ENCODE peak calls at places on chromosome 19, in seven cellular contexts. Z is psoas muscle, Q is right atrium auricular region, B is Calu3, E is GM06990, O is HL-60, S is WTC11. G is an unnamed sample.

GRCh38 chr19:57103573-57104277 is 16.1 kb upstream of the USP29 start:
- DNase-seq in E (no peak), S (peak), O (peak), B (no peak), Q (peak), Z (peak), G (peak)

GRCh38 chr19:33461256-33462111 is 60.1 kb downstream of the PEPD start:
- DNase-seq in Q (no peak), O (no peak), B (no peak), Z (no peak), E (no peak), S (no peak), G (no peak)

GRCh38 chr19:17138937-17139598 is 63.5 kb downstream of the MYO9B start:
- DNase-seq in S (no peak), Q (no peak), Z (no peak), E (no peak), O (no peak), B (no peak), G (no peak)

GRCh38 chr19:6577410-6578125 is 13.4 kb downstream of the CD70 start:
- DNase-seq in Z (no peak), O (peak), Q (no peak), E (peak), B (no peak), S (no peak), G (peak)

GRCh38 chr19:53549354-53549753 is 11.4 kb downstream of the ZNF331 start:
- DNase-seq in B (no peak), Q (no peak), Z (no peak), S (no peak), O (no peak), E (no peak), G (peak)

GRCh38 chr19:4061178-4061682 is 5.5 kb downstream of the ZBTB7A start:
- DNase-seq in O (peak), E (no peak), B (peak), Z (peak), Q (peak), S (no peak), G (peak)

GRCh38 chr19:36418287-36419001 is at the start of gene ZFP82:
- DNase-seq in S (peak), Z (peak), E (peak), O (peak), Q (peak), B (no peak), G (no peak)

GRCh38 chr19:19068659-19069509 is 5.1 kb downstream of the SLC25A42 start:
- DNase-seq in S (no peak), Z (peak), Q (no peak), B (no peak), E (peak), O (no peak), G (no peak)

GRCh38 chr19:45442927-45443461 is 19.3 kb upstream of the ERCC1 start:
- DNase-seq in Z (no peak), E (no peak), S (peak), Q (peak), O (peak), B (peak), G (peak)
- TF ChIP-seq CTCF in Z (no peak), E (no peak), S (no peak), Q (no peak), O (no peak), B (no peak), G (no peak)

GRCh38 chr19:40530091-40530901 is 46.4 kb upstream of the SHKBP1 start:
- DNase-seq in O (no peak), E (no peak), S (peak), B (peak), Z (no peak), Q (no peak), G (no peak)
- TF ChIP-seq CTCF in O (no peak), E (peak), S (no peak), B (peak), Z (peak), Q (no peak), G (no peak)

DNA sequence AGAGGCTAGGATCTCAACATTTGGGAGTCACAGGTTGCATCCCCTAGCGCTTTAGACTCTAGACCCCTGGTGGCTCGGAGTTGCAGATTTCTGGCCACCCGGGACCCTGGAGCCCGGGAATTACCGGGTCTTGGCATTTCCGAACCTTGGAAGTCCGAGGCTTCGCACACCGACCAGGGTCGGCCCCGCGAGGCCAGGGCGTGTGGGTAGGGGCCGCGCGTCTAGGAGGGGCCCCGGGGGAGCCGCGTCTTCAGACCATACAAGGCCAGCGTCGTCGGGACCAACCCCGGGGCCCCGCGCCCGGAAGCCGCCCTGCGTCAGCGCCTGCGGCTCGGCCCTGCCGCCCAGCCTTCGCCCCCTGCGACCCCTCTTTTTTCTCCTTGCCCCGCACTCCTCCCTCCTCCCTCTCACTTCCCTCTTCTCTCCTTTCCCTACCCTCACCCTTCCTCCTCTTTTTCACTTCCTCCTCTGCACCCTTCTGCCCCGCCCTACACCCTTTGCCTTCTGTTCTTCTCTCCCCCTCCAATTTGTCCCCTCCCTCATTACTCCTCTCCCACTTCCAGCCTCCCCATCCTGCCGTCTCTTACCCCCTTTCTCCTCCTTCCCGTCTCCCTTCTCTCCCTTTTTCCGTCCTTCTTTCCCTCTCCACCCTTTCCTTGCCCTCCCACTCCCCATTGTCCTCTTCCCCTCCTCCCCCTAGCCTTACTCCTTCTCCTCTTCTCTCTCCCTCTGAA is 2.4 kb upstream of the PLEKHG2 start:
- DNase-seq in Q (peak), S (peak), Z (peak), B (peak), O (peak), E (peak), G (no peak)
- TF ChIP-seq CTCF in Q (no peak), S (no peak), Z (no peak), B (no peak), O (no peak), E (no peak), G (no peak)

GRCh38 chr19:55342044-55342531 is 2.4 kb downstream of the KMT5C start:
- DNase-seq in O (no peak), Q (no peak), E (no peak), B (no peak), S (no peak), Z (no peak), G (no peak)

GRCh38 chr19:55341191-55342043 is 1.7 kb downstream of the KMT5C start:
- DNase-seq in S (peak), B (peak), E (peak), O (no peak), Z (peak), Q (peak), G (peak)

GRCh38 chr19:55340144-55340783 is 588 bp downstream of the KMT5C start:
- DNase-seq in Z (no peak), O (no peak), S (no peak), B (no peak), Q (no peak), E (no peak), G (no peak)

GRCh38 chr19:55340784-55341147 is 1.1 kb downstream of the KMT5C start:
- DNase-seq in S (peak), O (no peak), Q (no peak), E (no peak), B (peak), Z (no peak), G (no peak)

GRCh38 chr19:55339225-55340143 is at the start of gene KMT5C:
- DNase-seq in E (peak), Z (peak), S (peak), O (peak), B (peak), Q (peak), G (peak)
- TF ChIP-seq CTCF in E (no peak), Z (peak), S (no peak), O (no peak), B (no peak), Q (peak), G (no peak)

DNA sequence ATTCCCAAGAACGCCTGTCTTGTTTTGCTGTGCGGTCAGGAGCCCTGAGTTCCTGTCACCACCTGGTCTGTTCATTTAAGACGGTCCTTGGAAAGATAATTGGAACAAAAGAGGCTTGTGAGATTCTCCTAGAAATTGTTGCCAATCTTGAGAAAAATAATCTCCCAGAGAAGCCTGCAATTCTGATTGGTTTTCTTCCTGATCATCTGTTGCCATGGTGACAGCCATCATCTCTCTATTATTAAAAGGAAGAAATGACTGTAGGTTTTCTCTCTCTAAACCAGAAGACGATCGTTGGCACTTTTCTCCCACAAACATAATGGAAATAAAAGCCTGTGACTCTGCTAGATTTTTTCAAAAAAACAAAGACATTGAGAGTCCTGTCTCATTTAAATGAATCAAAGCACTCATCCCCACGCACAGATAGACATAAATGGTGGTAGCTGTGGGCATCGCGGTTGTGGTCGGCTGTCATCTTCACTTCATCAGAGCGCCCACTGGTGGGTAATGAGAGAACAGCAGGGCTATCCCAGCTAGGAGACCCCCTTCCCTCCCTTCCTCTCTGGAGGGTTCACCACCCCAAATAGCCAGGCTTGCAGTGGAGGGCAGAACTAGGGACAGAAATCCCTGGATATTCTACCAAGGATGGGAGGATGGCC is 21.7 kb upstream of the CALM3 start:
- DNase-seq in O (no peak), E (no peak), B (no peak), Q (no peak), S (no peak), Z (no peak), G (no peak)
- TF ChIP-seq CTCF in O (peak), E (peak), B (no peak), Q (no peak), S (no peak), Z (peak), G (peak)